ENCODE peak calls at places on chromosome 9, in five cellular contexts. H is CD4-positive, alpha-beta T cell; R is epithelial cell of proximal tubule; J is BJ; K is heart left ventricle. E is an unnamed sample.

GRCh38 chr9:32486839-32487562 is 39.0 kb downstream of the RIGI start:
- DNase-seq in J (no peak), K (no peak), R (no peak), H (no peak), E (no peak)

GRCh38 chr9:120886490-120886967 is 9.5 kb upstream of the PHF19 start:
- DNase-seq in R (no peak), H (no peak), K (no peak), J (no peak), E (no peak)

GRCh38 chr9:93324191-93324834 is 127.2 kb upstream of the FAM120A start:
- DNase-seq in R (no peak), H (no peak), J (no peak), K (no peak), E (no peak)

GRCh38 chr9:36543916-36544315 is 28.8 kb upstream of the MELK start:
- DNase-seq in H (no peak), R (no peak), K (no peak), J (peak; percentile 73), E (no peak)

GRCh38 chr9:95772320-95773060 is 103.0 kb upstream of the ERCC6L2 start:
- DNase-seq in R (no peak), J (peak; percentile 35), K (no peak), H (no peak), E (peak; percentile 21)

GRCh38 chr9:95342571-95342970 is 25.1 kb upstream of the FANCC start:
- DNase-seq in J (no peak), R (no peak), H (no peak), K (no peak), E (no peak)

GRCh38 chr9:121954477-121955175 is 138.5 kb downstream of the TTLL11 start:
- DNase-seq in H (no peak), R (no peak), J (no peak), K (no peak), E (no peak)

GRCh38 chr9:93900436-93900819 is 54.7 kb downstream of the BARX1 start:
- DNase-seq in J (no peak), K (no peak), H (no peak), R (no peak), E (no peak)

GRCh38 chr9:124869466-124869985 is 7.6 kb downstream of the ARPC5L start:
- DNase-seq in H (no peak), R (no peak), J (no peak), K (peak; percentile 73), E (no peak)

GRCh38 chr9:123000371-123001068 is 32.9 kb upstream of the GPR21 start:
- DNase-seq in K (no peak), H (no peak), J (no peak), R (no peak), E (no peak)

GRCh38 chr9:94210616-94211603 is 48.2 kb upstream of the ZNF169 start:
- DNase-seq in R (no peak), H (no peak), J (no peak), K (no peak), E (no peak)

GRCh38 chr9:89360465-89360864 is 42.2 kb downstream of the SECISBP2 start:
- DNase-seq in K (no peak), H (no peak), R (no peak), J (no peak), E (no peak)

GRCh38 chr9:31799953-31800609 is 584.4 kb upstream of the ACO1 start:
- DNase-seq in J (no peak), H (no peak), K (no peak), R (peak; percentile 9), E (no peak)

GRCh38 chr9:132451276-132451675 is 41.3 kb downstream of the CFAP77 start:
- DNase-seq in R (no peak), K (no peak), H (no peak), J (no peak), E (no peak)

DNA sequence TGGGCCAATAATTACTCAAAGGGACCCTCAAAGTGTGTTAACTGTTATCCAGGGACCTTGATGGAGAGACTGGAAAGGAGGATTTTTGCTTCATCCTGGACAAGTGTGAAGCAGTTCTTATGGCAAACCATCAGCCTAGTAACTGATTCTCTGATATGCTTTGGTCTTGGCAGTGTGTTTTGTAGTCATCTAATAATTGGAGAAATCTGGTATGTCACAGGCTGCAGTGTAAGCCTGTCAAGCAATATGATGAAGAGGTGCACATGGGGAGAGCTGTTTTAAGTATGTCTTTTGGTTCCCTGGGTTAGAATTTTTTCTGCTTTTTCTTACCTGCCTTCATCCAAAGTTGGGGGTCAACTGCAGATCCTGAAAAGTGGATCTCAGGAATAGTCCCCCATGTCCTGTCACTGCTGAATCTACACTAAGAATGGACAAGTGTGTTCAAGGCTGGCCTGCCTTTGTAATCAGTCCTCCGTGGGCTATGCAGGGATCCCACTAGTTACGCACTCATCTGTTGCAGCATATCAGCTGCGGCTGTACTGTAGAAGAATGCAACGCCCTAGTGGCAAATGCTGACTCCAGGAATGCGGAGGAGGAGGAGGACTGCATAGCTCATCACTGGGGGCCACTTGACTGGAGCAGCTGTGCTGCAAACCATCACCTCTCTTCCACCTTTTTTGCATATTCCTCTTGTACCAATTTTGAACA is 1.9 kb downstream of the SPTAN1 start:
- DNase-seq in J (peak; percentile 43), R (peak; percentile 59), K (no peak), H (peak; percentile 7), E (peak; percentile 5)
- TF ChIP-seq CTCF in J (peak; percentile 11), R (peak; percentile 15), K (no peak), H (no peak), E (peak; percentile 19)

GRCh38 chr9:137550958-137551655 is 572 bp upstream of the MRPL41 start:
- DNase-seq in R (no peak), K (no peak), J (no peak), H (no peak), E (no peak)
- TF ChIP-seq CTCF in R (peak; percentile 28), K (peak; percentile 59), J (peak; percentile 60), H (peak; percentile 12), E (peak; percentile 68)

GRCh38 chr9:81609782-81610738 is 79.3 kb downstream of the TLE1 start:
- DNase-seq in R (no peak), K (no peak), J (no peak), H (no peak), E (no peak)
- TF ChIP-seq CTCF in R (peak; percentile 19), K (no peak), J (no peak), H (no peak), E (no peak)

DNA sequence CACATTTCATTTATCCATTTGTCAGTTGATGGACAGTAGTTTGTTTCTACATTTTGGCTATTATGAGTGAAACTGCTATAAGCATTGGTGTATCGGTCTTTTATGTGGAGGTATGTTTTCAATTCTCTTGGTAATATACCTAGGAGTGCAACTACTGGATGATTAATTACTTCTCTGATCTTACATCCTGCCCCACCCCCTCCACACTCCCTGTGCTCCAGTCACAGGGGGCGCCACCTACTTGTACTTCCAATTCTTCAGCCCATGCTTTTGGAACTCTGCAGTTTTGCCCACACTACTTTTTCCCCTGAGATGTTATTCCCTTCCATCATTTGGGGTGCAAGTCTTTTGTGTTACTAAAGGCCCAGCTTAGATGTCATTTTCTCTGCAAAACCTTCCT is 42.0 kb downstream of the SEC61B start:
- DNase-seq in J (no peak), R (no peak), H (no peak), K (no peak), E (no peak)
- TF ChIP-seq CTCF in J (peak; percentile 37), R (peak; percentile 64), H (no peak), K (peak; percentile 13), E (peak; percentile 21)

DNA sequence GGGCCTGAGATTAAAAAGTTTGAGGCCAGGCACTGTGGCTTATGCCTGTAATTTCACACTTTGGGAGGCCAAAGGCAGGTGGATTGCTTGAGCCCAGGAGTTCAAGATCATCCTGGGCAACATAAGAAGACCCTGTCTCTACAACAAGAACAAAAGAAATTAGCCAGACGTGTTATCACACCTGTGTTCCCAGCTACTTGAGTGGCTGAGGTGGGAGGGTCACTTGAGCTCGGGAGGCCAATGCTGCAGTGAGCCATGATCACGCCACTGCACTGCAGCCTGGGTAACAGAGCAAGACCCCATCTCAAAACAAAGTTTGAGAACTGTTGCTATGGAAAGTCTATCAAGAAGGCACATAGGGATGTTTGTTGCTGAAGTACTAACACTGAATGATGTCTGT is 25.0 kb downstream of the EXOSC2 start:
- DNase-seq in H (no peak), J (no peak), K (no peak), R (no peak), E (no peak)
- TF ChIP-seq CTCF in H (no peak), J (no peak), K (no peak), R (no peak), E (no peak)

GRCh38 chr9:20941177-20941690 is 90.2 kb downstream of the HACD4 start:
- DNase-seq in K (no peak), J (no peak), R (peak; percentile 36), H (peak; percentile 24), E (peak; percentile 39)
- TF ChIP-seq CTCF in K (peak; percentile 91), J (peak; percentile 86), R (peak; percentile 93), H (peak; percentile 91), E (peak; percentile 94)

GRCh38 chr9:134858051-134858841 is 22.4 kb upstream of the FCN2 start:
- DNase-seq in R (no peak), H (no peak), J (no peak), K (no peak), E (no peak)
- TF ChIP-seq CTCF in R (no peak), H (no peak), J (no peak), K (peak; percentile 11), E (no peak)

GRCh38 chr9:97109194-97109811 is 70.4 kb upstream of the CTSV start:
- DNase-seq in J (no peak), R (peak; percentile 31), K (no peak), H (no peak), E (no peak)
- TF ChIP-seq CTCF in J (peak; percentile 48), R (peak; percentile 79), K (peak; percentile 52), H (no peak), E (peak; percentile 66)

DNA sequence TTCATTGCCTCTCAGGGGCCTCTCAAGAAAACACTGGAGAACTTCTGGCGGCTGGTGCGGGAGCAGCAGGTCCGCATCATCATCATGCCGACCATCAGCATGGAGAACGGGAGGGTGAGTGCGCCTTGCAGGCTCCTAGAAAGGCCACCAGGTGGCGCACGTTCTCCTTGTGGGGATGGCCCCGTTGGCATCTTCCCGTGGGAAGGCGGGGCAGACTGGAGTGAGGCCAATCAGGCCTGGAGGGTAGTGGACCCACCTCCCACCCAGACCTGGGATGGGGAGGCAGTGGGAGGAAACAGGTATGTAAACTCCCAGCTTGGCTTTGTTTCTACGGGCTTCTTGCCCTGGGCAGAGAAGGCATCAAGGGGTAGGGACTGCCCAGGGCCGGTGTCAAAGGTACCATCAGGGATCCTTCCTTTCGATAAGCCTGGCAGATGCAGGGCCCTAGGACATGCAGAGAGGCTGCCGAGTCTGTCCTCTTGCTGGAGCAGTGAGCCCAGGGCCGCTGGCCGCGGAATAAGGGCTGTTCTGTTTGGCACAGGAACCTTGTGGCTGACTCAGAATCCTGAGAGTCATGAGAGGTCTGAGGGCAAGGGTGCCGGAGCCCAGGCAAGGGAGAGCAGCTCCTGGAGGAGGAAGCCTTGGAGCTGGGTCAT is 18.9 kb upstream of the SPTLC1 start:
- DNase-seq in H (peak; percentile 62), K (peak; percentile 87), J (no peak), R (peak; percentile 32), E (peak; percentile 85)
- TF ChIP-seq CTCF in H (peak; percentile 89), K (peak; percentile 95), J (peak; percentile 95), R (peak; percentile 89), E (peak; percentile 98)

DNA sequence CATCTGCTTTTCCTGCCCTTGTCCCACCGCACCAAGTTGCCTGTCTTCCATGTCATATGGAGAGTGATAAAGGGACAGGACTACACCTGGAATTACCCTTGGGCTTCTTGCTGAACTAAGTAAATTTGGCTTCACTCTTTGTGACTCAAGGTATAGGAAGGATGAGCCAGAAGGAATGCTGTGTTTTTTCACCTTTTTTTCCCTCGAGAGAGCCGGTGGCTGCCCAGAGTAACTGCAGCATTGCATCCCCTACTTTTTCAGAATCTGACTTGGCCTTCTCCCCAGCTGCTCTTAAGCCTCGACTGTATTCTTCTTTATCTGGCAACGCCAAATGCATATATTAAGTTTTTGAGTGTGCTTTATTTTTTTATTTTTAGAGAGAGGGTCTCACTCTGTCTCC is 38.4 kb downstream of the RCL1 start:
- DNase-seq in R (no peak), H (no peak), J (no peak), K (no peak), E (no peak)
- TF ChIP-seq CTCF in R (no peak), H (no peak), J (no peak), K (no peak), E (no peak)

E was measured in neural crest cell.